ENCODE peak calls at places on chromosomes 6 and 20, in five cellular contexts. H, K, N, V and A are unnamed samples.
A peak's percentile ranks its signal among the peaks of the same experiment; 100 is the strongest.

GRCh38 chr6:157685596-157686280 is 137.3 kb upstream of the SNX9 start:
- DNase-seq in H (no peak), K (no peak), N (no peak), V (no peak), A (no peak)

GRCh38 chr6:42400031-42400760 is 51.5 kb downstream of the TRERF1 start:
- DNase-seq in H (no peak), K (no peak), N (no peak), V (no peak), A (no peak)

GRCh38 chr20:19974621-19975435 is 42.3 kb upstream of the NAA20 start:
- DNase-seq in H (no peak), K (peak; percentile 94), N (no peak), V (peak; percentile 79), A (no peak)

GRCh38 chr6:20542927-20543602 is 8.8 kb downstream of the CDKAL1 start:
- DNase-seq in H (no peak), K (no peak), N (peak; percentile 85), V (no peak), A (no peak)

GRCh38 chr6:24229694-24230093 is 103.7 kb downstream of the NRSN1 start:
- DNase-seq in H (no peak), K (no peak), N (no peak), V (no peak), A (no peak)

GRCh38 chr6:163389354-163389753 is 25.2 kb upstream of the QKI start:
- DNase-seq in H (no peak), K (no peak), N (no peak), V (no peak), A (no peak)

GRCh38 chr6:113076116-113076515 is 729.0 kb downstream of the RFPL4B start:
- DNase-seq in H (no peak), K (no peak), N (no peak), V (no peak), A (no peak)

GRCh38 chr6:41921712-41921998 is 356 bp downstream of the BYSL start:
- DNase-seq in H (no peak), K (no peak), N (no peak), V (no peak), A (no peak)

GRCh38 chr6:105193647-105194046 is 13.8 kb upstream of the POPDC3 start:
- DNase-seq in H (no peak), K (no peak), N (no peak), V (no peak), A (no peak)

GRCh38 chr6:33273924-33274902 is 2.3 kb downstream of the RPS18 start:
- DNase-seq in H (no peak), K (no peak), N (no peak), V (no peak), A (no peak)

GRCh38 chr6:49430187-49430586 is 32.9 kb downstream of the MMUT start:
- DNase-seq in H (no peak), K (no peak), N (no peak), V (no peak), A (no peak)

GRCh38 chr20:23243791-23244190 is 106.8 kb upstream of the NXT1 start:
- DNase-seq in H (no peak), K (no peak), N (no peak), V (no peak), A (no peak)

GRCh38 chr20:12594410-12595130 is 414.2 kb upstream of the SPTLC3 start:
- DNase-seq in H (no peak), K (no peak), N (no peak), V (no peak), A (no peak)

GRCh38 chr6:79525272-79526100 is 11.7 kb downstream of the LCA5 start:
- DNase-seq in H (peak; percentile 40), K (no peak), N (no peak), V (no peak), A (no peak)

GRCh38 chr6:40542175-40542764 is 44.9 kb downstream of the LRFN2 start:
- DNase-seq in H (peak; percentile 51), K (peak; percentile 51), N (no peak), V (no peak), A (no peak)

GRCh38 chr6:56348578-56348977 is 101.2 kb upstream of the COL21A1 start:
- DNase-seq in H (no peak), K (no peak), N (no peak), V (no peak), A (no peak)

GRCh38 chr6:157944983-157945931 is 36.4 kb upstream of the SYNJ2 start:
- DNase-seq in H (no peak), K (no peak), N (no peak), V (no peak), A (no peak)

GRCh38 chr20:46720019-46720418 is 10.6 kb downstream of the SLC2A10 start:
- DNase-seq in H (no peak), K (no peak), N (no peak), V (no peak), A (no peak)

GRCh38 chr6:28357036-28357435 is 7.3 kb downstream of the ZKSCAN3 start:
- DNase-seq in H (no peak), K (no peak), N (no peak), V (no peak), A (no peak)

GRCh38 chr6:42441059-42441471 is 10.7 kb downstream of the TRERF1 start:
- DNase-seq in H (no peak), K (no peak), N (no peak), V (no peak), A (no peak)

DNA sequence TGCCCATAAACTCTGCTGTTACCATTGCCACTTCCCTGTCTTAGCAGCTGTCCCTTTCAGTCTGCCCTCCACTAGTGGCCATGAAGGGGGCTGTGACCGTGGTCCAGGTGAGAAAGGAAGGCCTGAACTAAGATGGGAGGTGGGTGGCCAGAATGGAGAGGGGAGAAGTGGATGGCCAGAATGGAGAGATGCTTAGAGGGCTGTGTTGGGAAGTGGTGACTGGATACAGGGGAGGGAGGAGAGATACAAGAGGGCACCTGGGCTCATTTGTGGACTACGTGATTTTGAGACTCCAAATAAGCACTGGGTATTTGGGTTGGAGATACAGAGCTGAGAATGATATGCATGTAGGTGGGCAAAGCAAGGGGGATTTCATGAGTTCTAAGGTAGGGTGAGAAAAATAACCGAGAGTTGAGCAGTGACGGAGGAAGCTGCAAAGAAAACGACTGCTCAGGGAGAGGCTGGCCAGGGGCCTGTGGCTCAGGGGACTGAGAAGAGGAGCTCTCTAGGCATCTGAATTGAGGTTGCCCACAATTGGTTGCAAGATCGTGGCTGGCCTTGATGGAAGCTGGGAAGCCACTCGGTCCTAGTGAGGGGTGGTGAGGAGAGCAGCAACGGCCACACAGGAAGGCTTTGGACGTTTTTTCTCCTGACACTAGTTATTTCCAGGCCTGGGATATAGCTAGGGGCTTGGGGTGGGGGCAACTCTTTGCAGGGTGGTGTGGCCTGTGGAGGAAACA is 36.9 kb downstream of the PANK2 start:
- DNase-seq in H (no peak), K (no peak), N (no peak), V (no peak), A (no peak)
- H3K4me1 ChIP-seq in H (peaks cover 6% of the 10 kb centered on the region), K (peaks cover 34% of the 10 kb centered on the region), N (no peaks in the 10 kb centered on the region), V (no peaks in the 10 kb centered on the region), A (no peaks in the 10 kb centered on the region)

GRCh38 chr6:119661078-119661477 is 311.5 kb upstream of the MAN1A1 start:
- DNase-seq in H (no peak), K (no peak), N (no peak), V (no peak), A (no peak)
- H3K27me3 ChIP-seq in H (no peaks in the 10 kb centered on the region), K (no peaks in the 10 kb centered on the region), N (no peaks in the 10 kb centered on the region), V (no peaks in the 10 kb centered on the region), A (no peaks in the 10 kb centered on the region)

GRCh38 chr6:165439928-165440554 is 130.6 kb upstream of the C6orf118 start:
- DNase-seq in H (no peak), K (no peak), N (no peak), V (no peak), A (no peak)
- TF ChIP-seq CTCF in H (peak; percentile 77), K (peak; percentile 56), N (peak; percentile 57), V (peak; percentile 24), A (peak; percentile 64)

GRCh38 chr20:137668-138131 is 4.7 kb upstream of the DEFB126 start:
- DNase-seq in H (no peak), K (no peak), N (no peak), V (no peak), A (no peak)
- H3K4me1 ChIP-seq in H (no peaks in the 10 kb centered on the region), K (no peaks in the 10 kb centered on the region), N (no peaks in the 10 kb centered on the region), V (no peaks in the 10 kb centered on the region), A (no peaks in the 10 kb centered on the region)

GRCh38 chr6:13068558-13069210 is 259.7 kb downstream of the TBC1D7 start:
- DNase-seq in H (no peak), K (no peak), N (no peak), V (no peak), A (no peak)
- H3K27me3 ChIP-seq in H (no peaks in the 10 kb centered on the region), K (no peaks in the 10 kb centered on the region), N (no peaks in the 10 kb centered on the region), V (no peaks in the 10 kb centered on the region), A (no peaks in the 10 kb centered on the region)

GRCh38 chr6:149372062-149372461 is 28.0 kb upstream of the SUMO4 start:
- DNase-seq in H (no peak), K (no peak), N (no peak), V (no peak), A (no peak)
- TF ChIP-seq CTCF in H (no peak), K (no peak), N (no peak), V (no peak), A (no peak)

GRCh38 chr20:32574296-32575226 is 10.6 kb downstream of the NOL4L start:
- DNase-seq in H (peak; percentile 64), K (no peak), N (no peak), V (no peak), A (no peak)

GRCh38 chr20:32575227-32575581 is 9.9 kb downstream of the NOL4L start:
- DNase-seq in H (no peak), K (no peak), N (no peak), V (no peak), A (no peak)

GRCh38 chr20:32571566-32571965 is 13.6 kb downstream of the NOL4L start:
- DNase-seq in H (no peak), K (no peak), N (no peak), V (no peak), A (no peak)

GRCh38 chr20:32572271-32572968 is 12.7 kb downstream of the NOL4L start:
- DNase-seq in H (no peak), K (no peak), N (no peak), V (no peak), A (no peak)

GRCh38 chr20:32573167-32573851 is 11.8 kb downstream of the NOL4L start:
- DNase-seq in H (no peak), K (no peak), N (no peak), V (no peak), A (no peak)
- H3K4me1 ChIP-seq in H (no peaks in the 10 kb centered on the region), K (no peaks in the 10 kb centered on the region), N (no peaks in the 10 kb centered on the region), V (no peaks in the 10 kb centered on the region), A (no peaks in the 10 kb centered on the region)

GRCh38 chr6:30077218-30077617 is 1.6 kb upstream of the RNF39 start:
- DNase-seq in H (no peak), K (no peak), N (no peak), V (no peak), A (no peak)
- H3K27me3 ChIP-seq in H (peaks cover 30% of the 10 kb centered on the region), K (peaks cover 23% of the 10 kb centered on the region), N (peaks cover 16% of the 10 kb centered on the region), V (no peaks in the 10 kb centered on the region), A (no peaks in the 10 kb centered on the region)